ENCODE peak calls at places on chromosomes 7 and 10, in seven cellular contexts. Q is GM23248, I is PC-3, H is IMR-90, J is neuronal stem cell, Z is neural progenitor cell, D is OCI-LY7. R is an unnamed sample.

GRCh38 chr7:38318241-38318640 is 44.8 kb upstream of the TARP start:
- DNase-seq in J (no peak), Z (no peak), D (no peak), Q (no peak), H (no peak), I (no peak), R (peak)

GRCh38 chr7:26684447-26684846 is 179.9 kb downstream of the SKAP2 start:
- DNase-seq in Z (no peak), H (peak), D (no peak), J (no peak), I (no peak), Q (no peak), R (no peak)

GRCh38 chr7:133109816-133110215 is 27.9 kb upstream of the CHCHD3 start:
- DNase-seq in D (no peak), H (no peak), Z (no peak), I (no peak), J (no peak), Q (no peak), R (no peak)

GRCh38 chr10:29610876-29611647 is 23.7 kb downstream of the SVIL start:
- DNase-seq in H (no peak), I (no peak), D (no peak), Z (no peak), J (no peak), Q (no peak), R (no peak)

GRCh38 chr10:118106426-118106825 is 59.7 kb upstream of the RAB11FIP2 start:
- DNase-seq in Q (peak), D (peak), J (no peak), Z (peak), I (peak), H (peak), R (peak)

GRCh38 chr7:2566890-2567662 is 8.3 kb downstream of the IQCE start:
- DNase-seq in H (no peak), Q (peak), I (no peak), J (no peak), D (peak), Z (no peak), R (no peak)

GRCh38 chr10:6694447-6695155 is 114.5 kb upstream of the PRKCQ start:
- DNase-seq in D (no peak), Q (peak), Z (no peak), J (no peak), I (no peak), H (no peak), R (peak)

GRCh38 chr10:52993109-52993508 is 220.5 kb upstream of the MBL2 start:
- DNase-seq in Q (no peak), D (no peak), J (no peak), I (no peak), Z (no peak), H (no peak), R (no peak)

GRCh38 chr7:44348300-44348699 is 22.9 kb upstream of the CAMK2B start:
- DNase-seq in H (peak), Z (peak), I (peak), Q (peak), D (peak), J (no peak), R (peak)

GRCh38 chr7:584122-584465 is 64.4 kb upstream of the PDGFA start:
- DNase-seq in H (no peak), I (no peak), D (no peak), J (no peak), Q (no peak), Z (no peak), R (no peak)

GRCh38 chr10:21705142-21705827 is 171.3 kb downstream of the MLLT10 start:
- DNase-seq in J (no peak), I (no peak), H (no peak), Q (no peak), D (no peak), Z (no peak), R (no peak)

GRCh38 chr10:77898323-77899079 is 28.1 kb downstream of the DLG5 start:
- DNase-seq in Q (no peak), I (no peak), H (no peak), J (no peak), Z (peak), D (no peak), R (no peak)

GRCh38 chr7:37918526-37918925 is 1.9 kb upstream of the SFRP4 start:
- DNase-seq in D (no peak), Q (no peak), Z (no peak), J (no peak), H (no peak), I (no peak), R (no peak)

GRCh38 chr7:134699021-134699818 is 52.6 kb downstream of the BPGM start:
- DNase-seq in H (no peak), D (no peak), Q (no peak), Z (no peak), I (no peak), J (no peak), R (no peak)

GRCh38 chr7:134364619-134365037 is 47.9 kb upstream of the SLC35B4 start:
- DNase-seq in Z (no peak), J (no peak), H (peak), Q (peak), D (no peak), I (peak), R (peak)

GRCh38 chr7:103594186-103594585 is 148.2 kb upstream of the SLC26A5 start:
- DNase-seq in Z (no peak), Q (no peak), I (no peak), H (no peak), D (no peak), J (no peak), R (no peak)
- H2AFZ ChIP-seq in Z (no peak), Q (peak), I (no peak), H (peak), D (no peak), J (no peak), R (no peak)

GRCh38 chr7:70586822-70587221 is 545.1 kb upstream of the GALNT17 start:
- DNase-seq in H (no peak), Z (no peak), I (no peak), J (no peak), D (no peak), Q (peak), R (no peak)

GRCh38 chr7:70588151-70588550 is 543.8 kb upstream of the GALNT17 start:
- DNase-seq in D (no peak), Q (no peak), J (no peak), H (no peak), Z (no peak), I (no peak), R (no peak)

GRCh38 chr7:70588610-70589009 is 543.3 kb upstream of the GALNT17 start:
- DNase-seq in Q (no peak), Z (no peak), J (no peak), I (no peak), H (no peak), D (no peak), R (no peak)

GRCh38 chr7:70589010-70589409 is 542.9 kb upstream of the GALNT17 start:
- DNase-seq in J (no peak), Q (no peak), I (no peak), D (no peak), H (no peak), Z (peak), R (no peak)

DNA sequence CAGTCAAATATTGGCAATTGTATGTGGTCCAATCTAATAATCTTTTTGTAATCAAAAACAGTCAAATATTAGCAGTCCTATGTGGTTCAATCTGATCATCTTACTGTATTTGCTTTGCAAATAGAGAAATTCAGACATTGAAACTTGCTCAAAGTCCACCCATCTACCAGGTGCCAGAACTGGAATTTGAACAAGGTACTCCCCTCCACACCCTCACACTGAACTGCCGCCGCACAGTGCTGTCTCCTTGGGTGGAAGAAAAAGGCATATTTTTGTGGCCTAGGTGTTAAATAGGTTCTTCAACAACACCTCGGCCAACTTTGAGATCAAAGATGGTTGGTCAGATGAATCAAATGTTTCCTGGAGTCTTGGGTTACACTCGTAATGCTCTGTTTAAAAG is 544.2 kb upstream of the GALNT17 start:
- DNase-seq in J (no peak), I (no peak), D (no peak), Z (no peak), Q (no peak), H (no peak), R (no peak)
- H2AFZ ChIP-seq in J (peak), I (no peak), D (no peak), Z (no peak), Q (no peak), H (no peak), R (no peak)

GRCh38 chr10:111595173-111595572 is 518.3 kb downstream of the ADRA2A start:
- DNase-seq in J (no peak), D (no peak), H (no peak), Q (no peak), Z (no peak), I (no peak), R (no peak)
- H2AFZ ChIP-seq in J (no peak), D (no peak), H (no peak), Q (no peak), Z (peak), I (no peak), R (no peak)

DNA sequence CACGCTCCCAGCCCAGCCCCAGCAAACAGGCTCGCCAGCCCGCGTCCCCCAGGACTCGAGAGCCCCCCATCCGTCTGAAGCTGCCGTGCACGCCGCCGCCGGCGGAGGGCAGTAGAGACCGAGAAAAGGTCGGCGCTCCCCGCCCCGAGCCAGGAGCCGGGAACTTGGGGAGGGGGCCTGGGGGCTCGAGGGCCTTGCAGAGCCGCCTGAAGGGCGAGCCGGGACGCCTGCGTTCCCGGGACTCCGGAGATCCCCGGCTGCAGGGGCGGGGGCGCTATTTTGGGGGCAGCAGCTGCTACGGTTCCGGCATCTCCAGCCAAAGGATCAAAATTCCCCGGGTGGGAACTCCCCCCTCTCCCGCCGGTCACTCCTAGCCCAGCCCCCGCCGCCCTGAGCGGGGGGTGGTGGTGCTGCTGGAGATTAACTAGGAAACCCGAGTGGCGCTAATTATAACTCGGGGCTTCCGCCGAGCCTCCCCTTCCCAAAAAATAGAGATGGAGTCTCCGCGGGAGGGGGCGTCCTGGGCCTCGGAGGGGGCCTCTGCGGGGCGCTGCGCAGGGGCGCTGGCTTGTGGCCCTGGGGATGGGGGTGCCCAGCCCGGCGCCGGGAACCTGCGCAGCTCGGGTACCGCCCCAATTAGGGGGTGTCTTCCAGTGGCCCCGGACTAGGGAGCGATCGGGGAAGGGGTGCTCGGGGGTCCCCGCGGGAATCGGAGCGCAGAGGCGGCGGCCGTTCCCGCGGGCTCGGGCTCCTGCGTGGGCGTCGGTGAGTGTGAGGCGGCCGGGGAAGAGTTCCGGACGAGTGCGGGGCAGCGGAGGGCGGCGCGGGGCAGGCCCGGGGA is 608 bp downstream of the ACHE start:
- DNase-seq in Q (peak), H (no peak), Z (peak), D (peak), J (peak), I (peak), R (peak)
- H2AFZ ChIP-seq in Q (peak), H (peak), Z (no peak), D (no peak), J (peak), I (peak), R (no peak)

DNA sequence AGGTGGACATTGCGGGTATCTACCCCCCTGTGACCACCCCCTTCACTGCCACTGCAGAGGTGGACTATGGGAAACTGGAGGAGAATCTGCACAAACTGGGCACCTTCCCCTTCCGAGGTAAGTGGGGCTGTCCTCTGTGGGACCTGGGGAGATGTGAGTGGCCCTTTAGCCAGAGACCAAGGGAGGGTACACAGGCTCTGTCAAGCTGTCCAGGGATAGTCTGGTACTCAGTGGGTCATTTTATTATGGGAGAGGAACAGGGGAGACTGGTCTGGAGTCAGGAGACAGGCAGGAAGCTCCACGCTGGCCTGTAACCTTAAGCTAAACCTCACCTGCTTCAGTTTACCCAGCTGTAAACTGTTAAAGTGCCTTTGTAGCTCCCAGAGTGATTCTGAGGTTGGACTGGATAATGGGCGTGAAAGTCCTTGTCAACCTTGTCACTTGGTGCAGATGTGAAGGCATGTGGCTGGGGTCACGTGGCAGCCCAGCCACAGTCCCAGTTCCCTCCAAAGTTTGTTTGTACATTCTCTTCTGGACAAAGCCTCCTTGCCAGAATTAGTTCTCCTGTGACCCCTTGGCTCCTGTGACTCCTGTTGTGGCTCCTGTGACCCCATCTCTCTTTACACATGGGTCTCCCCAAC is 729 bp downstream of the HOGA1 start:
- DNase-seq in J (no peak), Q (no peak), H (no peak), D (no peak), Z (no peak), I (no peak), R (no peak)
- H2AFZ ChIP-seq in J (no peak), Q (no peak), H (no peak), D (no peak), Z (no peak), I (no peak), R (no peak)

GRCh38 chr10:8088504-8088903 is 34.0 kb downstream of the GATA3 start:
- DNase-seq in H (no peak), D (no peak), Z (no peak), Q (no peak), J (no peak), I (no peak), R (no peak)
- H2AFZ ChIP-seq in H (no peak), D (no peak), Z (no peak), Q (no peak), J (no peak), I (no peak), R (no peak)

GRCh38 chr7:39603931-39604330 is 19.4 kb upstream of the RALA start:
- DNase-seq in J (no peak), Q (no peak), I (no peak), H (no peak), Z (no peak), D (no peak), R (no peak)
- H2AFZ ChIP-seq in J (no peak), Q (no peak), I (no peak), H (no peak), Z (no peak), D (no peak), R (no peak)

GRCh38 chr7:93040355-93040754 is 77.4 kb downstream of the SAMD9 start:
- DNase-seq in Q (no peak), Z (no peak), I (no peak), J (no peak), D (no peak), H (no peak), R (no peak)

GRCh38 chr7:93047514-93048099 is 70.2 kb downstream of the SAMD9 start:
- DNase-seq in H (no peak), Q (no peak), J (no peak), I (no peak), D (no peak), Z (no peak), R (no peak)

GRCh38 chr7:93046641-93047040 is 71.1 kb downstream of the SAMD9 start:
- DNase-seq in I (peak), D (no peak), H (no peak), Z (no peak), J (no peak), Q (no peak), R (peak)

GRCh38 chr7:93043393-93043985 is 74.3 kb downstream of the SAMD9 start:
- DNase-seq in Z (peak), I (no peak), Q (peak), D (no peak), J (peak), H (peak), R (peak)

DNA sequence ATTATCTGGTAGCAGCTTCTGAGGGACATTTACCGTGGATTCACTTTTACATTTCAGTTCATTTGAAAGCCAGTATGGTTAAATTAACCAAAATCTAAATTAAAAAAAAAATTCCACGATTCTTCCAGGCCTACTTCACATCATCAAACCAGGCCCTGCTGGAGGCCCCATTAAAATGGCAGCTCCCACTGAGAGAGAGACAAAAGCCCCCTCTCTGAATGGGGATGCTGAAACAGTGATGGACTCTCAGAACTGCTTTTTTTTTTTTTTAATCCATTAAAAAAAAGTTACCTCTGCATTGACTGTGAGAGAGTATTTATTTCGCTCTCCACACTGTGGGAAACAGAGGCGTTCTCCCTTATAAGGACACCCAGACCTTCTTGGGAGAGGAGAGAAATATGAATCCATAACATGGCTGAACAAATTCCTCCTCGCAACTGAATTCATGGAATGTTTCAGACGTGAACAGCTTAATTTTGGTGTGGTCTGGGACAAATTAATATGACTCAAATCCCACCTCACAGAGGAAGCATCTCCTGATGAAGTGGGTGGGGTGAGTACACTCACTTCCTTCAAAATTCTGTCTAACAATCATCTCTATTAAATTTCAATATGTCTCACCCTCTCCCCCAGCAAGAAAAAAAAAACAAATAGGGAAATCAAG is 73.5 kb downstream of the SAMD9 start:
- DNase-seq in Q (peak), J (peak), D (no peak), I (peak), H (peak), Z (peak), R (no peak)
- H2AFZ ChIP-seq in Q (peak), J (peak), D (no peak), I (no peak), H (no peak), Z (peak), R (no peak)

R was measured in mesenchymal stem cell.